ENCODE peak calls at places on chromosomes 7 and 10, in six cellular contexts. Z, D, A, J, F and V are unnamed samples.
A peak's percentile ranks its signal among the peaks of the same experiment; 100 is the strongest.

GRCh38 chr10:61897671-61898434 is 3.6 kb upstream of the ARID5B start:
- DNase-seq in Z (no peak), D (peak; percentile 48), A (no peak), J (no peak), F (no peak), V (no peak)

GRCh38 chr7:150755473-150756099 is 18.4 kb downstream of the GIMAP5 start:
- DNase-seq in Z (no peak), D (no peak), A (peak; percentile 48), J (no peak), F (no peak), V (no peak)

GRCh38 chr10:132534348-132535064 is 3.1 kb upstream of the INPP5A start:
- DNase-seq in Z (no peak), D (no peak), A (no peak), J (no peak), F (no peak), V (no peak)

GRCh38 chr10:10794056-10794455 is 223.6 kb upstream of the CELF2 start:
- DNase-seq in Z (no peak), D (no peak), A (no peak), J (no peak), F (no peak), V (no peak)

GRCh38 chr10:86203162-86203905 is 163.3 kb downstream of the GRID1 start:
- DNase-seq in Z (no peak), D (no peak), A (peak; percentile 49), J (no peak), F (peak; percentile 28), V (no peak)

GRCh38 chr7:69516208-69516820 is 82.0 kb upstream of the AUTS2 start:
- DNase-seq in Z (no peak), D (no peak), A (no peak), J (no peak), F (peak; percentile 34), V (no peak)

GRCh38 chr7:123022576-123022975 is 27.1 kb upstream of the TAS2R16 start:
- DNase-seq in Z (no peak), D (no peak), A (no peak), J (no peak), F (no peak), V (no peak)

GRCh38 chr10:110006358-110007170 is 1.2 kb upstream of the ADD3 start:
- DNase-seq in Z (no peak), D (peak; percentile 68), A (no peak), J (no peak), F (peak; percentile 54), V (no peak)

GRCh38 chr7:25807212-25807611 is 344.8 kb upstream of the NFE2L3 start:
- DNase-seq in Z (no peak), D (no peak), A (no peak), J (no peak), F (no peak), V (no peak)

GRCh38 chr7:111789880-111790279 is 227.6 kb upstream of the IMMP2L start:
- DNase-seq in Z (no peak), D (no peak), A (no peak), J (no peak), F (no peak), V (no peak)

GRCh38 chr7:149196151-149196704 is 882 bp downstream of the ZNF282 start:
- DNase-seq in Z (no peak), D (no peak), A (peak; percentile 29), J (no peak), F (no peak), V (no peak)

DNA sequence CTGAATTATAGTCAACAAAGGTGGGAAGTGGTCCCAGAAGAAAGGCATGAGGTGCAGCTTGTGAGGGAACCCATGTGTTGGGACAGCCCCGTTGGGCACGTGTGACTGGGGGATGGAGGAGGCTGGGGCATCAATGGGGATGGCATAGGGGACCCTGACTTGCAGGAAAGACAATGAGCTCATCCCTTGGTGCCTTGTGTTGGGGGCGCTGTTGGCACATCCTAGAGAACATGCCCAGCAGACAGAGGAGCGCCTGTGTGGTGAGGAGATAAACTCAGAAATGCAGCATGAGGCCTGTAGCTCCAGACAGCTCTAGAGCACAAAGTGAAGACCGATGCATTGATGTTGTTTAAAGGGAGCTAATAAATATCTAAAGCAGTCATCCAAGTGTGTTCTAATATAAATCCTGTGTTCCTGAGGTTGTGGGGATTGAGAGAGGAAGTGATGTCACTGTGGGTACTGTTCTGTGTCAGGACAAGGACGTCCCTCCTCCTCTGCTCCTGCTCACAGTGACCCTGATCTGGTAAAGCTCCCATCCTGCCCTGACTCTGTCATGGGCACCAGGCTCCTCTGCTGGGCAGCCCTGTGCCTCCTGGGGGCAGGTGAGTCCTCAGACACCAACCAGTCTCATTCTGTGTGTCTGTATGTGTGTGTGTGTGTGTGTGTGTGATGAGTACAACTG is 126.1 kb upstream of the PRSS58 start:
- DNase-seq in Z (no peak), D (no peak), A (no peak), J (no peak), F (no peak), V (no peak)
- TF ChIP-seq CTCF in Z (no peak), D (no peak), A (no peak), J (no peak), F (no peak), V (no peak)

DNA sequence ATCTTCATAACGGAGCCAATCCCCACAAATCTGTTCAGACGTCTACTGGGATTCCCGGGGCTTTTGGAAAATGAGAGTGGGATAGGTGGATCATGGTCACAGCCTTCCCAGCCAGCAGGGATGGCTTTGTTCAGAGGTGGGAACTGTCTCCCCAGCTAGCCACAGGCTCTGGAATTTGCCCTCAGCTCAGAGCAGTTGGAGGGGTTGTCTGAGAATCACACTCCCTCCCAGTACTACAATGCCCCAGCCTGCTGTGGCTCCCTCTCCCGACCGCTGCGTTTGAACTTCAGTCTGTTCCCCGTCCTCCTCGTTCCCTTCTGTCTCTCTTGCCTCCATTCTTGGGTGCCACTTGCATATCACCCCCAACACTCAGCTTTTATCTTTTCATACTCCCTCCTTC is 413.5 kb downstream of the PLXNA4 start:
- DNase-seq in Z (no peak), D (no peak), A (no peak), J (no peak), F (no peak), V (no peak)
- TF ChIP-seq CTCF in Z (no peak), D (no peak), A (no peak), J (no peak), F (no peak), V (no peak)

DNA sequence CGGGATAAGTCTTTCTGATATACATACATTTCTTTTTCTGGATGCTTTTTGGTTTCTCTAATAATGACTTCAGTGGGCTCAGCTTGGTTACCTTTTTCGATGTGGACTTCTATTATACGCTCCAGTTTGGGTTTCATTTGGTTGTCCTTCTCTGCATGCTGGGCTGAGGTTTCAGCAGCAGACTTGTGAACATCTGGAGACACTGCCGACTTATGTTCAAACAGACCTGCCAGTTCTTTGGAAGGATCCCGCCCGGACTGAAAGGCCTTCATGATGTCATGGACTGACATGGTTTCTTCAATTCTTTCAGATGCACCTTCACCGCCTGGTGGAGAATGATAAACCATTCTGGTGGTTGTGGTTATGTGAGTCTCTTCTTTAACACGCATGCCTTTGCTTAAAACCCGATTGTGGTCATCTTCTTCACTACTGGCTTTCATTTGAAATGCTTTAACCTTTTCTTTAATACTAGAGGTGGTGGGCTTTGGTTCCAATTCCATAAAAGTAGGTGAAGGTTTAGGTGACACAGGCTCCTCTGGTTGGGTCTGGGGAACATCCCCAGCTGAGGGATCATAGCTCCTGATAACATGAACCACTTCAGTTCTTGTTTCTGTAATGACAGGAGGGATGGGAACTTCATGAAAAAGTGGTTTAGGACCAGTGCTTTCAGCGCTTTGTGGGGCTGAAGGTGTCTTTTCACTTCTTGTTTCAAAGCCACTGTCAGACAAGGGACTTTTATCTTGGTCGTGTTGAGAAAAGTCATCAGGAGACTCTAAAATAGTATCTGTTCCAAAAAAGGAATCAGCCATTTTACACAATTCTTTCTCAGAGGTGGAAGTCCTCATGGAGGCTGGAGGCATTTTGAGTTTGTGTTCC is 167.7 kb upstream of the CCDC6 start:
- DNase-seq in Z (no peak), D (no peak), A (peak; percentile 52), J (no peak), F (no peak), V (no peak)
- TF ChIP-seq CTCF in Z (no peak), D (no peak), A (no peak), J (no peak), F (no peak), V (no peak)

GRCh38 chr7:154304231-154304630 is 252.0 kb downstream of the DPP6 start:
- DNase-seq in Z (no peak), D (no peak), A (no peak), J (no peak), F (no peak), V (no peak)

GRCh38 chr7:154304740-154305679 is 252.8 kb downstream of the DPP6 start:
- DNase-seq in Z (no peak), D (no peak), A (no peak), J (peak; percentile 73), F (no peak), V (no peak)

GRCh38 chr7:154306036-154306435 is 253.8 kb downstream of the DPP6 start:
- DNase-seq in Z (no peak), D (no peak), A (no peak), J (peak; percentile 58), F (no peak), V (no peak)

GRCh38 chr7:154299736-154300135 is 247.5 kb downstream of the DPP6 start:
- DNase-seq in Z (no peak), D (no peak), A (no peak), J (no peak), F (no peak), V (no peak)

DNA sequence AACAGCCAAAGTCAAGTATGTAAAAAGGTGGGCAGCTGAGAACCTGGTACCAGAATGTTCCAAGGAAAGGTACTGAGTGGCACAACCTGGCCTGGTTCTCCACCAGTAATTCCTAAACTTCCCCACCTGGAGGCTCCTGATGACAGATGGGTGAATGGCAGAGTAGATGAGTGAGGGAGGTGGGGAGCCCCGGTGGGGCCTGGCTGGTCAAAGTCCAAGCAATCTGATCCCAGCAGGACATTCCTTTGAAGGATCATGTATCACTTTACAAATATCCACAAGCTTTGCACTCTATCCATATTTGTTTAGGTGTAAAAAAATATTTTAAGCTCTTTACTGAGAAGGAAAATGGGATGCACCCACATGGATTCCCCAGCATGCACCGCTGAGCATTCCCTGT is 250.2 kb downstream of the DPP6 start:
- DNase-seq in Z (no peak), D (no peak), A (no peak), J (no peak), F (no peak), V (no peak)
- TF ChIP-seq CTCF in Z (no peak), D (no peak), A (no peak), J (no peak), F (no peak), V (no peak)